ENCODE peak calls at places on chromosomes 7 and 10, in five cellular contexts. A is effector memory CD4-positive, alpha-beta T cell; N is cardiac muscle cell; H is neuronal stem cell; I is heart left ventricle. Z is an unnamed sample.

GRCh38 chr7:65983965-65984654 is 2.1 kb upstream of the GUSB start:
- DNase-seq in N (no peak), H (no peak), I (no peak), A (no peak), Z (no peak)

GRCh38 chr7:34928052-34928451 is 109.2 kb downstream of the DPY19L1 start:
- DNase-seq in N (peak; percentile 40), I (peak; percentile 35), A (peak; percentile 17), H (peak; percentile 51), Z (peak; percentile 3)

GRCh38 chr7:93973134-93973533 is 31.0 kb downstream of the BET1 start:
- DNase-seq in H (no peak), N (no peak), I (no peak), A (no peak), Z (peak; percentile 34)

GRCh38 chr7:122340427-122340826 is 35.9 kb upstream of the FEZF1 start:
- DNase-seq in I (no peak), H (no peak), N (no peak), A (no peak), Z (no peak)

GRCh38 chr7:101115215-101115614 is 11.7 kb upstream of the SERPINE1 start:
- DNase-seq in A (no peak), I (no peak), N (no peak), H (no peak), Z (no peak)

GRCh38 chr7:34673066-34673465 is 15.0 kb downstream of the NPSR1 start:
- DNase-seq in H (no peak), N (no peak), A (no peak), I (no peak), Z (no peak)

GRCh38 chr7:101846800-101847538 is 29.5 kb downstream of the CUX1 start:
- DNase-seq in H (no peak), A (no peak), N (no peak), I (no peak), Z (no peak)

GRCh38 chr10:24981161-24981710 is 28.8 kb upstream of the PRTFDC1 start:
- DNase-seq in A (no peak), H (no peak), N (peak; percentile 71), I (no peak), Z (no peak)

GRCh38 chr7:6725003-6725402 is 18.3 kb upstream of the ZNF12 start:
- DNase-seq in I (no peak), N (no peak), H (no peak), A (no peak), Z (no peak)

GRCh38 chr10:111098679-111099437 is 22.0 kb downstream of the ADRA2A start:
- DNase-seq in H (no peak), N (no peak), I (no peak), A (no peak), Z (no peak)

DNA sequence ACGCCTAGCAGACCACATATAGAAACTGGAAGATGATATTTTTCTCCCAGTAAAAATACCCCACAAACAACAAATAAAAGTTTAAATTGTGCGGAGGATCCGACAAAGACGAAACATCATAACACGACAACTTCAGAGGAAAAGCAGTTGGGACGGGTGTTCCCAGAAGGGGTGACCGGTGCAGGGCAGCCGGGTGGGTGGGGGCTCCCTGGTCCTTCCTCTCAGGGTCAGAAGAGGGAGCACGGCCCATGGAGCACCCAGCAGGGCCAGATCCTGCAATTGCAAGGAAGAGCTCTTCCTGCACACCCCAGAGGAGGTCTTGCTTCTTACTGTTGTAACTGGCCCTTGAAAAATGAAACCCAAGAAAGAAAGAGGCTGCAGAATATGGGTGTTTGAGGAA is 608.5 kb upstream of the MKI67 start:
- DNase-seq in N (no peak), H (no peak), A (no peak), I (no peak), Z (no peak)
- H3K4me1 ChIP-seq in N (no peaks in the 10 kb centered on the region), H (no peaks in the 10 kb centered on the region), A (no peaks in the 10 kb centered on the region), I (no peaks in the 10 kb centered on the region), Z (no peaks in the 10 kb centered on the region)

GRCh38 chr7:158127241-158127640 is 460.4 kb downstream of the PTPRN2 start:
- DNase-seq in A (no peak), I (no peak), H (no peak), N (no peak), Z (no peak)
- H3K27me3 ChIP-seq in A (no peaks in the 10 kb centered on the region), I (no peaks in the 10 kb centered on the region), H (peaks cover 4% of the 10 kb centered on the region), N (no peaks in the 10 kb centered on the region), Z (no peaks in the 10 kb centered on the region)

DNA sequence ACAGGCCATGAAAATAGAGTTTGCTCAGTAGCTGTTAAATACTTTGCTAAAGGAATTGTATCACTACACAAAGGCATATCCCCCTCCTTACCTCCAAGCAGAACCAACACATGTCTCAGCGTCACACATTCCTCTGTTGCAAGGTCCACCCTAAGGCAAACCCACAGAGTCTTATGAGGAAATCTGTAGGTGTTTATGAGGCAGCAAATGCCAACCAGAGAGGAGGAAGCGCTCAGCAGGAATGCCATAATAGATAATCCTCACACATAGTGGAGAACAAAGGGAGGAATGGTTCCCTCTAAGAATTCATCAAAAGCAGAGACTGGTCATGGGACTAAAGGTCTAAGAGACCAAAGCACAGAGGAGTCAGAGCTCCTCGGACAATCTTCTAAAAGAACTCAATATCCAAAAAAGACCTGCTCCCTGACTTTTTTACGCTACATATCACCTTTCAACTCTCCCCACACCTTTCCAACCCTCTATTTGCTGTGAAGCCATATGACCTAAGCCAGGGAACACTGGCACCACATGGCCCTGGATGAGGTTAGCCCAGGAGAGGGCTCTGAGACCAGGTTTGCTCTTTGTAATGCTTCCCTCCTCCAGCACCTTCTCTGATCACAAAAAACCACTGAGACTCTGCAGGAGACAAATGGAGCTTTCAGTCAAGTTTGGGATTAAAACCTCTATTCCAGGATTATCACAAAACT is 7.3 kb downstream of the SLC25A13 start:
- DNase-seq in H (no peak), I (no peak), A (no peak), N (peak; percentile 24), Z (no peak)
- H3K4me1 ChIP-seq in H (peaks cover 7% of the 10 kb centered on the region), I (peaks cover 74% of the 10 kb centered on the region), A (no peaks in the 10 kb centered on the region), N (peaks cover 11% of the 10 kb centered on the region), Z (peaks cover 45% of the 10 kb centered on the region)

GRCh38 chr10:21501109-21501508 is 24.4 kb downstream of the SKIDA1 start:
- DNase-seq in N (no peak), A (no peak), H (no peak), I (no peak), Z (no peak)

GRCh38 chr10:21501731-21502370 is 23.6 kb downstream of the SKIDA1 start:
- DNase-seq in N (no peak), H (no peak), I (no peak), A (no peak), Z (no peak)

GRCh38 chr10:21503580-21503979 is 21.9 kb downstream of the SKIDA1 start:
- DNase-seq in I (no peak), H (no peak), A (no peak), N (no peak), Z (no peak)

GRCh38 chr10:21500578-21500910 is 24.9 kb downstream of the SKIDA1 start:
- DNase-seq in I (no peak), A (no peak), N (no peak), H (no peak), Z (no peak)

DNA sequence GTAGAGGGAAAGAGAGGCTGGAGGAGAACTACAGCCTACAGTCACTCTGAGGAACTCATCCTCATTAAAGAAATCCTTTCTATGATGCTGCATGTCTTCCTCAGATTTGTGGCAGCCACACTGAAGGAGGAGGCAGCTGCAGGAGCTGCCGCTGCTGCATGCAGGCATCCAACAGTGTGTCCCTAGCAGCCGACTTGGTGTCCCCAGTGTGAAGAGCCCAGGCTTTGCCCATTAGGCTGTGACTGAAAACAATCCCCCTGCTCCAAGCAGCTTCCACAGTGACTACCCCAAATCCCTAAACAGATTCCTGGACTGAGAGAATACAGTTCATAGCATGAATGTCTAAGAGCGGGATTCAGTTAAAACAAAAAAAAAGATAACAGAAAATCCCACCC is 23.1 kb downstream of the SKIDA1 start:
- DNase-seq in A (no peak), N (no peak), I (no peak), H (no peak), Z (no peak)
- H3K27me3 ChIP-seq in A (peaks cover 32% of the 10 kb centered on the region), N (no peaks in the 10 kb centered on the region), I (no peaks in the 10 kb centered on the region), H (no peaks in the 10 kb centered on the region), Z (no peaks in the 10 kb centered on the region)

DNA sequence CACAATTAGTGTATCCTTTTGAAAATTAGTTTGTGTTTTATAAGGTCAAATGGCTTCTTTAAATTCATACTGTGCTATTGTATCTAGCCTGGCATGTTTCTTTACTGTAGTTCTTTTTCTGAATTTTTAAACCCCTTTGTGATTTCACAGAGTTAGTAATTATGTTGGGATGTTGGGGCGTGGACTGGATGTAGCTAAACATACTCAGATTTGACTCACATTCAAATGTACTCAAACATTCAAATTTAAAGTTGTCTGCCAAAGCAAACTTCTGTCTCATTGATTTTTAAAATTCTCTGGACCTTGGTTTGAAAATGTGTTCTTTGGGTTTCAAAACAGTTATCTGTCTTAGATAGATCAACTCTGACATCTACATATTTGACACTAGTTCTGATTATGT is 7.2 kb upstream of the NRP1 start:
- DNase-seq in N (no peak), H (no peak), A (no peak), I (no peak), Z (peak; percentile 71)
- H3K4me1 ChIP-seq in N (peaks cover 27% of the 10 kb centered on the region), H (peaks cover 1% of the 10 kb centered on the region), A (no peaks in the 10 kb centered on the region), I (peaks cover 46% of the 10 kb centered on the region), Z (peaks cover 50% of the 10 kb centered on the region)

GRCh38 chr10:117547301-117548153 is 5.0 kb downstream of the EMX2 start:
- DNase-seq in H (no peak), N (no peak), I (no peak), A (no peak), Z (no peak)

GRCh38 chr10:117550599-117551321 is 8.2 kb downstream of the EMX2 start:
- DNase-seq in N (no peak), A (no peak), H (no peak), I (no peak), Z (no peak)

GRCh38 chr10:117550042-117550441 is 7.5 kb downstream of the EMX2 start:
- DNase-seq in A (no peak), N (no peak), H (no peak), I (no peak), Z (no peak)

GRCh38 chr10:117548191-117548668 is 5.7 kb downstream of the EMX2 start:
- DNase-seq in I (no peak), H (no peak), N (no peak), A (no peak), Z (no peak)

DNA sequence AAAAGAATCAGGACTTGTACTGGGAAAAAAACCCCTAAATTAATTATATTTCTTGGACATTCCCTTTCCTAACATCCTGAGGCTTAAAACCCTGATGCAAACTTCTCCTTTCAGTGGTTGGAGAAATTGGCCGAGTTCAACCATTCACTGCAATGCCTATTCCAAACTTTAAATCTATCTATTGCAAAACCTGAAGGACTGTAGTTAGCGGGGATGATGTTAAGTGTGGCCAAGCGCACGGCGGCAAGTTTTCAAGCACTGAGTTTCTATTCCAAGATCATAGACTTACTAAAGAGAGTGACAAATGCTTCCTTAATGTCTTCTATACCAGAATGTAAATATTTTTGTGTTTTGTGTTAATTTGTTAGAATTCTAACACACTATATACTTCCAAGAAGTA is 6.6 kb downstream of the EMX2 start:
- DNase-seq in H (no peak), N (no peak), I (no peak), A (no peak), Z (no peak)
- H3K27me3 ChIP-seq in H (peaks cover 91% of the 10 kb centered on the region), N (peaks cover 100% of the 10 kb centered on the region), I (peaks cover 100% of the 10 kb centered on the region), A (peaks cover 47% of the 10 kb centered on the region), Z (no peaks in the 10 kb centered on the region)

GRCh38 chr7:108618056-108618455 is 48.4 kb downstream of the DNAJB9 start:
- DNase-seq in H (no peak), A (no peak), I (no peak), N (no peak), Z (no peak)
- H3K4me1 ChIP-seq in H (peaks cover 1% of the 10 kb centered on the region), A (no peaks in the 10 kb centered on the region), I (no peaks in the 10 kb centered on the region), N (no peaks in the 10 kb centered on the region), Z (peaks cover 22% of the 10 kb centered on the region)